ENCODE peak calls at places on chromosomes 5 and 9, in six cellular contexts. C is right cardiac atrium; W is activated CD8-positive, alpha-beta memory T cell treated with anti-CD3 and anti-CD28 coated beads for 48 hours; Z is ecto neural progenitor cell; J is NAMALWA; B is HuH-7. F is an unnamed sample.

GRCh38 chr9:93697352-93698139 is 121.2 kb downstream of the PHF2 start:
- DNase-seq in C (no peak), W (no peak), Z (no peak), J (no peak), B (no peak), F (peak; percentile 67)

GRCh38 chr5:172059661-172060100 is 53.2 kb upstream of the FBXW11 start:
- DNase-seq in C (no peak), W (no peak), Z (no peak), J (peak; percentile 56), B (peak; percentile 61), F (no peak)

GRCh38 chr9:89942643-89943042 is 337.8 kb downstream of the GADD45G start:
- DNase-seq in C (no peak), W (no peak), Z (no peak), J (no peak), B (no peak), F (no peak)

GRCh38 chr5:5270958-5271605 is 131.0 kb downstream of the ADAMTS16 start:
- DNase-seq in C (peak; percentile 75), W (no peak), Z (peak; percentile 73), J (no peak), B (no peak), F (no peak)

GRCh38 chr5:20113930-20114329 is 125.9 kb upstream of the CDH18 start:
- DNase-seq in C (no peak), W (no peak), Z (no peak), J (no peak), B (no peak), F (no peak)

GRCh38 chr9:21450733-21451394 is 10.6 kb downstream of the IFNA1 start:
- DNase-seq in C (no peak), W (no peak), Z (no peak), J (no peak), B (no peak), F (no peak)

GRCh38 chr9:136517950-136518349 is 27.9 kb downstream of the NOTCH1 start:
- DNase-seq in C (no peak), W (no peak), Z (no peak), J (no peak), B (no peak), F (no peak)

GRCh38 chr9:80387828-80388227 is 816.1 kb downstream of the TLE4 start:
- DNase-seq in C (no peak), W (no peak), Z (no peak), J (no peak), B (no peak), F (no peak)

GRCh38 chr9:93475856-93476255 is 22.5 kb upstream of the FAM120AOS start:
- DNase-seq in C (no peak), W (no peak), Z (no peak), J (no peak), B (no peak), F (no peak)

GRCh38 chr9:74953235-74953741 is 576 bp upstream of the C9orf40 start:
- DNase-seq in C (no peak), W (no peak), Z (no peak), J (peak; percentile 30), B (no peak), F (no peak)

GRCh38 chr5:169416583-169417196 is 115.8 kb upstream of the SLIT3 start:
- DNase-seq in C (peak; percentile 89), W (no peak), Z (peak; percentile 65), J (no peak), B (no peak), F (no peak)

GRCh38 chr5:180328296-180329137 is 24.6 kb downstream of the GFPT2 start:
- DNase-seq in C (peak; percentile 88), W (peak; percentile 52), Z (peak; percentile 81), J (peak; percentile 89), B (peak; percentile 91), F (no peak)